ENCODE peak calls at places on chromosomes 7 and 10, in seven cellular contexts. I, Q, A, P, K, T and E are unnamed samples.

GRCh38 chr7:91566333-91566732 is 302.1 kb downstream of the FZD1 start:
- DNase-seq in I (peak; percentile 45), Q (no peak), A (no peak), P (no peak), K (no peak), T (no peak), E (no peak)

GRCh38 chr10:43689955-43690771 is 41.5 kb upstream of the ZNF32 start:
- DNase-seq in I (peak; percentile 89), Q (peak; percentile 80), A (peak; percentile 72), P (peak; percentile 78), K (peak; percentile 38), T (no peak), E (peak; percentile 29)

GRCh38 chr10:79244841-79245504 is 102.3 kb upstream of the PPIF start:
- DNase-seq in I (peak; percentile 52), Q (no peak), A (no peak), P (peak; percentile 64), K (peak; percentile 86), T (no peak), E (no peak)

GRCh38 chr7:111561659-111561908 is 708 bp downstream of the IMMP2L start:
- DNase-seq in I (peak; percentile 22), Q (no peak), A (no peak), P (peak; percentile 2), K (no peak), T (no peak), E (no peak)

GRCh38 chr10:20004087-20004523 is 187.9 kb downstream of the PLXDC2 start:
- DNase-seq in I (peak; percentile 19), Q (no peak), A (peak; percentile 45), P (peak; percentile 74), K (no peak), T (no peak), E (no peak)

GRCh38 chr7:83166-83840 is 109.1 kb upstream of the FAM20C start:
- DNase-seq in I (no peak), Q (no peak), A (no peak), P (no peak), K (no peak), T (no peak), E (no peak)

GRCh38 chr7:45197461-45197860 is 39.9 kb downstream of the RAMP3 start:
- DNase-seq in I (no peak), Q (no peak), A (no peak), P (no peak), K (no peak), T (no peak), E (no peak)

GRCh38 chr7:1693419-1693990 is 23.4 kb downstream of the ELFN1 start:
- DNase-seq in I (no peak), Q (no peak), A (no peak), P (no peak), K (no peak), T (no peak), E (no peak)

GRCh38 chr7:28724563-28724962 is 233.6 kb downstream of the TRIL start:
- DNase-seq in I (no peak), Q (no peak), A (no peak), P (no peak), K (no peak), T (no peak), E (no peak)

GRCh38 chr7:4633012-4633411 is 49.1 kb upstream of the FOXK1 start:
- DNase-seq in I (peak; percentile 79), Q (no peak), A (peak; percentile 76), P (peak; percentile 56), K (no peak), T (no peak), E (peak; percentile 78)

GRCh38 chr7:65251851-65252620 is 121.6 kb upstream of the ZNF92 start:
- DNase-seq in I (peak; percentile 48), Q (peak; percentile 80), A (peak; percentile 19), P (peak; percentile 71), K (peak; percentile 93), T (no peak), E (peak; percentile 71)

GRCh38 chr10:78556700-78557432 is 511.9 kb upstream of the ZMIZ1 start:
- DNase-seq in I (no peak), Q (no peak), A (no peak), P (no peak), K (no peak), T (no peak), E (no peak)

GRCh38 chr7:82805527-82805960 is 357.1 kb downstream of the PCLO start:
- DNase-seq in I (peak; percentile 91), Q (no peak), A (peak; percentile 95), P (peak; percentile 96), K (no peak), T (peak; percentile 79), E (peak; percentile 68)

GRCh38 chr10:69976795-69977546 is 75.7 kb upstream of the MACROH2A2 start:
- DNase-seq in I (no peak), Q (no peak), A (no peak), P (no peak), K (no peak), T (no peak), E (no peak)

GRCh38 chr7:105806592-105807266 is 69.7 kb downstream of the ATXN7L1 start:
- DNase-seq in I (peak; percentile 92), Q (no peak), A (peak; percentile 79), P (peak; percentile 74), K (peak; percentile 2), T (peak; percentile 83), E (no peak)

GRCh38 chr10:123139165-123139520 is 3.4 kb downstream of the HMX3 start:
- DNase-seq in I (no peak), Q (no peak), A (no peak), P (no peak), K (no peak), T (no peak), E (no peak)
- H2AFZ ChIP-seq in I (no peak overlapping the region), Q (peak overlapping the region; percentile 50), A (peak overlapping the region; percentile 36), P (no peak overlapping the region), K (no peak overlapping the region), T (peak overlapping the region; percentile 55), E (no peak overlapping the region)

GRCh38 chr7:153943428-153944370 is 108.5 kb upstream of the DPP6 start:
- DNase-seq in I (no peak), Q (peak; percentile 12), A (no peak), P (no peak), K (no peak), T (no peak), E (no peak)
- H2AFZ ChIP-seq in I (no peak overlapping the region), Q (no peak overlapping the region), A (no peak overlapping the region), P (no peak overlapping the region), K (no peak overlapping the region), T (no peak overlapping the region), E (no peak overlapping the region)

GRCh38 chr7:17133977-17134376 is 164.5 kb upstream of the AHR start:
- DNase-seq in I (no peak), Q (no peak), A (no peak), P (no peak), K (no peak), T (peak; percentile 6), E (no peak)

GRCh38 chr7:17136156-17136555 is 162.3 kb upstream of the AHR start:
- DNase-seq in I (no peak), Q (no peak), A (no peak), P (no peak), K (no peak), T (no peak), E (no peak)

GRCh38 chr7:17132726-17133125 is 165.7 kb upstream of the AHR start:
- DNase-seq in I (no peak), Q (no peak), A (no peak), P (no peak), K (no peak), T (peak; percentile 24), E (no peak)

GRCh38 chr7:17131983-17132655 is 166.3 kb upstream of the AHR start:
- DNase-seq in I (no peak), Q (no peak), A (no peak), P (no peak), K (no peak), T (peak; percentile 17), E (no peak)

DNA sequence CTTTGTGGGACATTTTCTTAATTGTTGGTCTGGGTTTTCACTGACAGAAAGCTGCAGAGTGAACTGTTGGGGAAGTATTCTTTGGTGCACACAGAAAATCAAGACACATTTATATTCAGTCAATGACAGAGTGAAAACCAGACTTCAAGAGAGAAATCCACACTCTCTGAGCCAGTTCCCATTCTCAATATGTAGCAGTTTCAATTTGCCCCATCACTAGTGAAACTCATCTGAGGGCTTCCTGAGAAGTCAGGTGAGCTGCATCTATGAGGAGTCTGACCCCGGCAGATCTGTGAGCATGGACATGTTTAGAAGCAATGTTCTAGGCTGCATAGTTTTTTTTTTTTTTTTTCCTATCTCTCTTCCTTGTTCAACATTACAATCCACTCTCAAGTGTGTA is 163.7 kb upstream of the AHR start:
- DNase-seq in I (no peak), Q (no peak), A (no peak), P (no peak), K (no peak), T (peak; percentile 20), E (no peak)
- H2AFZ ChIP-seq in I (no peak overlapping the region), Q (no peak overlapping the region), A (no peak overlapping the region), P (no peak overlapping the region), K (no peak overlapping the region), T (no peak overlapping the region), E (no peak overlapping the region)

GRCh38 chr10:33791295-33791694 is 456.8 kb upstream of the NRP1 start:
- DNase-seq in I (no peak), Q (no peak), A (peak; percentile 2), P (peak; percentile 54), K (no peak), T (no peak), E (no peak)
- H2AFZ ChIP-seq in I (no peak overlapping the region), Q (no peak overlapping the region), A (no peak overlapping the region), P (no peak overlapping the region), K (no peak overlapping the region), T (no peak overlapping the region), E (no peak overlapping the region)

DNA sequence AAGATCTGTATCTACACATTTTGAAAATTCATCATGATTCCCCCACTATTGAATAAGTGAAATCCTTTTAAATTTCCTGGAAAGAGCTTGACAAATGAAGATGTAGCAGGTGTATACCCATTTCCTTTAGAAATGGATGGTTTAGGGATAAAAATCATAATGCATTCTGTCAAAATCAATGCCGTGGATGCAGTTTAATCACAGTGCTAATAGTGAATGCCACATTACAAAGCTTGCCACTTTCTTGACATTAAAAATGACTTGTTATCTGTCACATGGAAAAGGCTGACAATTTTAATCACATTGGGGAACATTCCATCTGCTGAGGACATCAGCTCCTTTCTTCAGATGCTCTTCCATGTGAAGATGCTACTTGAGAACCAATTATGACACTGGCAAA is 229.6 kb downstream of the GPAM start:
- DNase-seq in I (no peak), Q (no peak), A (no peak), P (no peak), K (no peak), T (no peak), E (no peak)
- H2AFZ ChIP-seq in I (no peak overlapping the region), Q (no peak overlapping the region), A (no peak overlapping the region), P (no peak overlapping the region), K (no peak overlapping the region), T (no peak overlapping the region), E (no peak overlapping the region)

GRCh38 chr10:4522296-4523000 is 303.6 kb upstream of the AKR1E2 start:
- DNase-seq in I (no peak), Q (no peak), A (no peak), P (no peak), K (no peak), T (no peak), E (no peak)

GRCh38 chr10:4525095-4525494 is 300.9 kb upstream of the AKR1E2 start:
- DNase-seq in I (no peak), Q (no peak), A (no peak), P (no peak), K (no peak), T (no peak), E (no peak)

GRCh38 chr10:4529266-4529665 is 296.7 kb upstream of the AKR1E2 start:
- DNase-seq in I (no peak), Q (no peak), A (no peak), P (no peak), K (no peak), T (no peak), E (no peak)

GRCh38 chr10:4526426-4526825 is 299.6 kb upstream of the AKR1E2 start:
- DNase-seq in I (peak; percentile 29), Q (no peak), A (no peak), P (no peak), K (no peak), T (no peak), E (no peak)

GRCh38 chr10:4527281-4527960 is 298.6 kb upstream of the AKR1E2 start:
- DNase-seq in I (peak; percentile 71), Q (no peak), A (peak; percentile 41), P (peak; percentile 73), K (no peak), T (no peak), E (no peak)
- H2AFZ ChIP-seq in I (peak overlapping the region; percentile 38), Q (no peak overlapping the region), A (peak overlapping the region; percentile 79), P (peak overlapping the region; percentile 9), K (no peak overlapping the region), T (no peak overlapping the region), E (peak overlapping the region; percentile 35)